ENCODE peak calls at places on chromosomes 16 and 17, in six cellular contexts. One of them, this sample, is unnamed.

GRCh38 chr17:75795820-75796607 is 11.4 kb downstream of the UNK start:
- DNase-seq in hypothalamus: no peak
- DNase-seq in WTC11: no peak
- DNase-seq in NCI-H510A treated with DMSO at 0.1 percent for 48 hours: no peak
- DNase-seq in left kidney: no peak
- DNase-seq in retina: no peak
- DNase-seq in this sample: no peak

GRCh38 chr17:8674344-8675305 is 44.1 kb upstream of the MYH10 start:
- DNase-seq in retina: no peak
- DNase-seq in NCI-H510A treated with DMSO at 0.1 percent for 48 hours: no peak
- DNase-seq in WTC11: peak; percentile 36
- DNase-seq in left kidney: peak; percentile 67
- DNase-seq in hypothalamus: no peak
- DNase-seq in this sample: no peak

GRCh38 chr16:30722443-30722842 is 23.5 kb downstream of the SRCAP start:
- DNase-seq in retina: no peak
- DNase-seq in NCI-H510A treated with DMSO at 0.1 percent for 48 hours: no peak
- DNase-seq in hypothalamus: no peak
- DNase-seq in left kidney: no peak
- DNase-seq in WTC11: no peak
- DNase-seq in this sample: no peak

GRCh38 chr16:10078541-10078949 is 103.7 kb downstream of the GRIN2A start:
- DNase-seq in hypothalamus: peak; percentile 34
- DNase-seq in retina: peak; percentile 57
- DNase-seq in NCI-H510A treated with DMSO at 0.1 percent for 48 hours: no peak
- DNase-seq in left kidney: peak; percentile 54
- DNase-seq in WTC11: peak; percentile 63
- DNase-seq in this sample: no peak

GRCh38 chr16:12535535-12536411 is 267.9 kb downstream of the CPPED1 start:
- DNase-seq in retina: no peak
- DNase-seq in NCI-H510A treated with DMSO at 0.1 percent for 48 hours: no peak
- DNase-seq in left kidney: peak; percentile 87
- DNase-seq in WTC11: peak; percentile 48
- DNase-seq in hypothalamus: no peak
- DNase-seq in this sample: no peak

GRCh38 chr16:22670551-22670970 is 143.4 kb upstream of the HS3ST2 start:
- DNase-seq in hypothalamus: peak; percentile 11
- DNase-seq in left kidney: peak; percentile 50
- DNase-seq in retina: peak; percentile 46
- DNase-seq in NCI-H510A treated with DMSO at 0.1 percent for 48 hours: no peak
- DNase-seq in WTC11: peak; percentile 59
- DNase-seq in this sample: no peak

GRCh38 chr17:75720656-75721462 is at the start of gene ITGB4:
- DNase-seq in hypothalamus: peak; percentile 49
- DNase-seq in retina: peak; percentile 21
- DNase-seq in left kidney: peak; percentile 83
- DNase-seq in NCI-H510A treated with DMSO at 0.1 percent for 48 hours: peak; percentile 42
- DNase-seq in WTC11: peak; percentile 87
- DNase-seq in this sample: peak; percentile 78

GRCh38 chr17:2337152-2337810 is at the start of gene SGSM2:
- DNase-seq in hypothalamus: peak; percentile 59
- DNase-seq in retina: peak; percentile 84
- DNase-seq in NCI-H510A treated with DMSO at 0.1 percent for 48 hours: peak; percentile 17
- DNase-seq in WTC11: peak; percentile 49
- DNase-seq in left kidney: peak; percentile 92
- DNase-seq in this sample: peak; percentile 81

GRCh38 chr16:86566601-86566965 is at the start of gene FOXC2:
- DNase-seq in NCI-H510A treated with DMSO at 0.1 percent for 48 hours: no peak
- DNase-seq in left kidney: peak; percentile 99
- DNase-seq in hypothalamus: no peak
- DNase-seq in WTC11: peak; percentile 93
- DNase-seq in retina: peak; percentile 85
- DNase-seq in this sample: no peak

GRCh38 chr17:48644159-48644558 is 18.0 kb upstream of the HOXB9 start:
- DNase-seq in left kidney: no peak
- DNase-seq in NCI-H510A treated with DMSO at 0.1 percent for 48 hours: no peak
- DNase-seq in WTC11: no peak
- DNase-seq in retina: no peak
- DNase-seq in hypothalamus: no peak
- DNase-seq in this sample: no peak

GRCh38 chr17:78391843-78392242 is 13.4 kb downstream of the PGS1 start:
- DNase-seq in retina: no peak
- DNase-seq in hypothalamus: no peak
- DNase-seq in NCI-H510A treated with DMSO at 0.1 percent for 48 hours: no peak
- DNase-seq in left kidney: no peak
- DNase-seq in WTC11: no peak
- DNase-seq in this sample: no peak

GRCh38 chr17:17042851-17043667 is 802 bp downstream of the MPRIP start:
- DNase-seq in hypothalamus: no peak
- DNase-seq in NCI-H510A treated with DMSO at 0.1 percent for 48 hours: no peak
- DNase-seq in WTC11: no peak
- DNase-seq in left kidney: peak; percentile 45
- DNase-seq in retina: peak; percentile 75
- DNase-seq in this sample: no peak

GRCh38 chr17:78697122-78697845 is 84.8 kb downstream of the CYTH1 start:
- DNase-seq in WTC11: no peak
- DNase-seq in NCI-H510A treated with DMSO at 0.1 percent for 48 hours: no peak
- DNase-seq in retina: no peak
- DNase-seq in hypothalamus: no peak
- DNase-seq in left kidney: no peak
- DNase-seq in this sample: no peak

GRCh38 chr16:72501739-72502653 is 330.0 kb upstream of the PMFBP1 start:
- DNase-seq in WTC11: peak; percentile 67
- DNase-seq in retina: peak; percentile 68
- DNase-seq in hypothalamus: peak; percentile 29
- DNase-seq in left kidney: peak; percentile 91
- DNase-seq in NCI-H510A treated with DMSO at 0.1 percent for 48 hours: peak; percentile 21
- DNase-seq in this sample: peak; percentile 11

GRCh38 chr17:66964930-66965800 is 658 bp downstream of the CACNG4 start:
- DNase-seq in NCI-H510A treated with DMSO at 0.1 percent for 48 hours: peak; percentile 23
- DNase-seq in hypothalamus: peak; percentile 46
- DNase-seq in left kidney: peak; percentile 76
- DNase-seq in WTC11: peak; percentile 84
- DNase-seq in retina: peak; percentile 95
- DNase-seq in this sample: no peak

GRCh38 chr16:88352261-88353200 is 30.2 kb upstream of the ZNF469 start:
- DNase-seq in NCI-H510A treated with DMSO at 0.1 percent for 48 hours: no peak
- DNase-seq in WTC11: no peak
- DNase-seq in left kidney: no peak
- DNase-seq in hypothalamus: no peak
- DNase-seq in retina: no peak
- DNase-seq in this sample: no peak

GRCh38 chr17:66995944-66996343 is 31.4 kb downstream of the CACNG4 start:
- DNase-seq in WTC11: no peak
- DNase-seq in left kidney: no peak
- DNase-seq in hypothalamus: no peak
- DNase-seq in retina: no peak
- DNase-seq in NCI-H510A treated with DMSO at 0.1 percent for 48 hours: no peak
- DNase-seq in this sample: no peak

GRCh38 chr17:17682737-17683675 is 1.7 kb downstream of the RAI1 start:
- DNase-seq in WTC11: peak; percentile 59
- DNase-seq in left kidney: peak; percentile 88
- DNase-seq in hypothalamus: peak; percentile 50
- DNase-seq in NCI-H510A treated with DMSO at 0.1 percent for 48 hours: peak; percentile 49
- DNase-seq in retina: peak; percentile 88
- DNase-seq in this sample: peak; percentile 32

GRCh38 chr16:46830417-46830901 is 521 bp downstream of the C16orf87 start:
- DNase-seq in hypothalamus: no peak
- DNase-seq in NCI-H510A treated with DMSO at 0.1 percent for 48 hours: peak; percentile 36
- DNase-seq in left kidney: peak; percentile 77
- DNase-seq in WTC11: peak; percentile 57
- DNase-seq in retina: peak; percentile 84
- DNase-seq in this sample: peak; percentile 65

GRCh38 chr17:47935961-47936360 is 5.4 kb upstream of the PNPO start:
- DNase-seq in WTC11: no peak
- DNase-seq in NCI-H510A treated with DMSO at 0.1 percent for 48 hours: no peak
- DNase-seq in hypothalamus: no peak
- DNase-seq in left kidney: no peak
- DNase-seq in retina: no peak
- DNase-seq in this sample: no peak

GRCh38 chr16:14148016-14148415 is 76.9 kb downstream of the MRTFB start:
- DNase-seq in hypothalamus: no peak
- DNase-seq in retina: no peak
- DNase-seq in left kidney: no peak
- DNase-seq in WTC11: no peak
- DNase-seq in NCI-H510A treated with DMSO at 0.1 percent for 48 hours: no peak
- DNase-seq in this sample: no peak

This sample was measured in CD8-positive, alpha-beta T cell.